ENCODE peak calls at places on chromosomes 5 and 9, in nine cellular contexts. One of them, this sample, is unnamed.

GRCh38 chr9:121912812-121913627 is 180.1 kb downstream of the TTLL11 start:
- DNase-seq in suprapubic skin: no peak
- DNase-seq in GM12878: no peak
- DNase-seq in SK-N-SH: no peak
- DNase-seq in transverse colon: no peak
- DNase-seq in HepG2: no peak
- DNase-seq in upper lobe of left lung: no peak
- DNase-seq in stomach: no peak
- DNase-seq in sigmoid colon: no peak
- DNase-seq in this sample: no peak

GRCh38 chr5:127112347-127112864 is 39.1 kb upstream of the C5orf63 start:
- DNase-seq in sigmoid colon: no peak
- DNase-seq in SK-N-SH: no peak
- DNase-seq in GM12878: no peak
- DNase-seq in upper lobe of left lung: no peak
- DNase-seq in transverse colon: no peak
- DNase-seq in stomach: no peak
- DNase-seq in suprapubic skin: no peak
- DNase-seq in HepG2: no peak
- DNase-seq in this sample: no peak

GRCh38 chr9:95552814-95553546 is 36.2 kb upstream of the PTCH1 start:
- DNase-seq in upper lobe of left lung: no peak
- DNase-seq in HepG2: no peak
- DNase-seq in suprapubic skin: no peak
- DNase-seq in transverse colon: no peak
- DNase-seq in stomach: no peak
- DNase-seq in GM12878: no peak
- DNase-seq in SK-N-SH: no peak
- DNase-seq in sigmoid colon: no peak
- DNase-seq in this sample: no peak

GRCh38 chr5:16656561-16657191 is 39.9 kb upstream of the RETREG1 start:
- DNase-seq in SK-N-SH: no peak
- DNase-seq in stomach: no peak
- DNase-seq in sigmoid colon: no peak
- DNase-seq in upper lobe of left lung: no peak
- DNase-seq in HepG2: no peak
- DNase-seq in transverse colon: no peak
- DNase-seq in GM12878: no peak
- DNase-seq in suprapubic skin: no peak
- DNase-seq in this sample: no peak

GRCh38 chr9:113677057-113677456 is 199.1 kb upstream of the ZNF618 start:
- DNase-seq in HepG2: no peak
- DNase-seq in GM12878: no peak
- DNase-seq in upper lobe of left lung: no peak
- DNase-seq in transverse colon: no peak
- DNase-seq in suprapubic skin: no peak
- DNase-seq in stomach: no peak
- DNase-seq in sigmoid colon: no peak
- DNase-seq in SK-N-SH: no peak
- DNase-seq in this sample: no peak

GRCh38 chr5:132500931-132501628 is 10.5 kb upstream of the IRF1 start:
- DNase-seq in HepG2: peak
- DNase-seq in suprapubic skin: peak
- DNase-seq in stomach: peak
- DNase-seq in sigmoid colon: peak
- DNase-seq in SK-N-SH: peak
- DNase-seq in GM12878: no peak
- DNase-seq in transverse colon: peak
- DNase-seq in upper lobe of left lung: peak
- DNase-seq in this sample: peak

GRCh38 chr9:95574176-95574575 is 57.4 kb upstream of the PTCH1 start:
- DNase-seq in sigmoid colon: no peak
- DNase-seq in GM12878: no peak
- DNase-seq in upper lobe of left lung: no peak
- DNase-seq in suprapubic skin: no peak
- DNase-seq in HepG2: no peak
- DNase-seq in transverse colon: no peak
- DNase-seq in SK-N-SH: no peak
- DNase-seq in stomach: no peak
- DNase-seq in this sample: no peak

GRCh38 chr9:16688814-16689213 is 181.7 kb downstream of the BNC2 start:
- DNase-seq in upper lobe of left lung: no peak
- DNase-seq in SK-N-SH: no peak
- DNase-seq in HepG2: no peak
- DNase-seq in sigmoid colon: no peak
- DNase-seq in stomach: no peak
- DNase-seq in GM12878: no peak
- DNase-seq in transverse colon: no peak
- DNase-seq in suprapubic skin: no peak
- DNase-seq in this sample: no peak

GRCh38 chr5:146428658-146429057 is 18.5 kb upstream of the TCERG1 start:
- DNase-seq in GM12878: no peak
- DNase-seq in transverse colon: peak
- DNase-seq in SK-N-SH: no peak
- DNase-seq in upper lobe of left lung: no peak
- DNase-seq in HepG2: no peak
- DNase-seq in sigmoid colon: no peak
- DNase-seq in suprapubic skin: no peak
- DNase-seq in stomach: no peak
- DNase-seq in this sample: no peak

GRCh38 chr5:178283520-178283919 is 50.9 kb upstream of the PHYKPL start:
- DNase-seq in sigmoid colon: no peak
- DNase-seq in HepG2: peak
- DNase-seq in SK-N-SH: no peak
- DNase-seq in suprapubic skin: no peak
- DNase-seq in stomach: no peak
- DNase-seq in GM12878: no peak
- DNase-seq in upper lobe of left lung: no peak
- DNase-seq in transverse colon: no peak
- DNase-seq in this sample: no peak

GRCh38 chr5:96133337-96134094 is 171.9 kb upstream of the ELL2 start:
- DNase-seq in HepG2: no peak
- DNase-seq in SK-N-SH: no peak
- DNase-seq in sigmoid colon: no peak
- DNase-seq in stomach: no peak
- DNase-seq in suprapubic skin: no peak
- DNase-seq in GM12878: no peak
- DNase-seq in transverse colon: no peak
- DNase-seq in upper lobe of left lung: no peak
- DNase-seq in this sample: no peak

GRCh38 chr5:168362097-168362885 is 70.8 kb downstream of the WWC1 start:
- DNase-seq in sigmoid colon: no peak
- DNase-seq in stomach: peak
- DNase-seq in SK-N-SH: no peak
- DNase-seq in GM12878: no peak
- DNase-seq in suprapubic skin: no peak
- DNase-seq in upper lobe of left lung: no peak
- DNase-seq in HepG2: peak
- DNase-seq in transverse colon: no peak
- DNase-seq in this sample: no peak

GRCh38 chr9:100294341-100294740 is 58.4 kb downstream of the TEX10 start:
- DNase-seq in SK-N-SH: no peak
- DNase-seq in GM12878: no peak
- DNase-seq in stomach: no peak
- DNase-seq in sigmoid colon: no peak
- DNase-seq in suprapubic skin: no peak
- DNase-seq in HepG2: no peak
- DNase-seq in upper lobe of left lung: no peak
- DNase-seq in transverse colon: no peak
- DNase-seq in this sample: no peak

GRCh38 chr9:27247756-27248155 is 49.2 kb downstream of the EQTN start:
- DNase-seq in GM12878: no peak
- DNase-seq in suprapubic skin: no peak
- DNase-seq in stomach: peak
- DNase-seq in HepG2: peak
- DNase-seq in upper lobe of left lung: peak
- DNase-seq in SK-N-SH: peak
- DNase-seq in transverse colon: peak
- DNase-seq in sigmoid colon: no peak
- DNase-seq in this sample: no peak

DNA sequence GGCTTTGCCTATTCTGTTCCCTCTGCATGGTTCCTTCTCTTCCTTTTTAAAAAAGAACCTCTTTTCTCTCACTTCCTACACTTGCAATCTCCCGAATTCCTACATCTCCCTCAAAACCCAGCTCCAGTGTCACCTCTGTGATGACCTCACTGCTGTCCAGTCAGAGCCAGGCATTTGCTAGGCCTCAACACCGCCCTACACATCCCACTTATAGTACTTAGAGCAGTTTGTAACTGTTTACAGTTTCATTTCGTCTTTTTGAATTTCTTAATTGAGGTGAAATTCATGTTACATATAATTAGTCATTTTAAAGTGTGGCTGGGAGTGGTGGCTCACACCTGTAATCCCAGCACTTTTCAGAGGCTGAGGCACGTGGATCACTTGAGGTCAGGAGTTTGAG is 30.8 kb downstream of the CD14 start:
- DNase-seq in upper lobe of left lung: peak
- DNase-seq in HepG2: no peak
- DNase-seq in SK-N-SH: no peak
- DNase-seq in suprapubic skin: no peak
- DNase-seq in transverse colon: no peak
- DNase-seq in stomach: no peak
- DNase-seq in sigmoid colon: no peak
- DNase-seq in GM12878: no peak
- DNase-seq in this sample: no peak
- H3K27ac ChIP-seq in upper lobe of left lung: peak
- H3K27ac ChIP-seq in HepG2: no peak
- H3K27ac ChIP-seq in SK-N-SH: no peak
- H3K27ac ChIP-seq in suprapubic skin: no peak
- H3K27ac ChIP-seq in transverse colon: peak
- H3K27ac ChIP-seq in stomach: no peak
- H3K27ac ChIP-seq in sigmoid colon: no peak
- H3K27ac ChIP-seq in GM12878: no peak
- H3K27ac ChIP-seq in this sample: no peak

GRCh38 chr5:119302916-119303897 is 52.6 kb upstream of the TNFAIP8 start:
- DNase-seq in upper lobe of left lung: no peak
- DNase-seq in HepG2: peak
- DNase-seq in GM12878: no peak
- DNase-seq in SK-N-SH: no peak
- DNase-seq in suprapubic skin: no peak
- DNase-seq in transverse colon: no peak
- DNase-seq in stomach: no peak
- DNase-seq in sigmoid colon: no peak
- DNase-seq in this sample: no peak
- TF ChIP-seq POLR2AphosphoS5 in upper lobe of left lung: no peak
- TF ChIP-seq POLR2AphosphoS5 in HepG2: no peak
- TF ChIP-seq POLR2AphosphoS5 in GM12878: no peak
- TF ChIP-seq POLR2AphosphoS5 in SK-N-SH: peak
- TF ChIP-seq POLR2AphosphoS5 in suprapubic skin: no peak
- TF ChIP-seq POLR2AphosphoS5 in transverse colon: peak
- TF ChIP-seq POLR2AphosphoS5 in stomach: peak
- TF ChIP-seq POLR2AphosphoS5 in sigmoid colon: no peak
- TF ChIP-seq POLR2AphosphoS5 in this sample: no peak

DNA sequence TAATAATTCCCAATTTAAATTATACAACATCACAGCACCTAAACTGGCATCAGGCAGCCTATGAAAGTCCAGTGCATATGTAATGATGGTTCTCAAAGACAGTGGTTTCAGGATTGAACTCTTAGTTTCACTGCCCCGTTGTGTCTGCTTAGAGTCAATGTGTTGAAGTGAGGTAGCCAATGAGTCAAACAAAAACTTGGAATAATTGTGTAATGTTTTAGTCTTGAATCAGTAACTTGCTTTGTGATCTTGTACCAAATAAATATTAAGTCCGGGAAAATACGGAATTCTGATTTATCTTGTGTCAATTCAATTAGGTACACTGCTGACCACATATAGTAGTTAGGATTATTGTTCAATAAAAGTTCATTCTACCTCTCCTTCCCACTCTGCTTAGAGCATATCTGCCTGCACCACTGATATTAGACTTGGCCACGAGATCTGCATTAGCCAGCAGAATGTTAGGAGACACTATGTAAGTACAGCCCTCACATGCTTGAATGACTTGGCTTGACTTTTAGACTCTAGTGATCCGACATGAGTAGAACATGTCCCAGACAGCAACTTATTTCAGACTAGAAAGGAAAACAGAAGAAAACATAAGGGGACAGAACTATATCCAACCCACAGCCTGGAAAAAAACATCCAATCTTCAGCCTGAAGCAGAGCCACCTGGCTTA is 441.5 kb upstream of the PTGER4 start:
- DNase-seq in upper lobe of left lung: no peak
- DNase-seq in HepG2: no peak
- DNase-seq in transverse colon: no peak
- DNase-seq in SK-N-SH: no peak
- DNase-seq in GM12878: no peak
- DNase-seq in sigmoid colon: no peak
- DNase-seq in suprapubic skin: no peak
- DNase-seq in stomach: no peak
- DNase-seq in this sample: no peak
- TF ChIP-seq EP300 in upper lobe of left lung: no peak
- TF ChIP-seq EP300 in HepG2: no peak
- TF ChIP-seq EP300 in transverse colon: no peak
- TF ChIP-seq EP300 in SK-N-SH: no peak
- TF ChIP-seq EP300 in GM12878: no peak
- TF ChIP-seq EP300 in sigmoid colon: no peak
- TF ChIP-seq EP300 in suprapubic skin: no peak
- TF ChIP-seq EP300 in stomach: no peak
- TF ChIP-seq EP300 in this sample: no peak

DNA sequence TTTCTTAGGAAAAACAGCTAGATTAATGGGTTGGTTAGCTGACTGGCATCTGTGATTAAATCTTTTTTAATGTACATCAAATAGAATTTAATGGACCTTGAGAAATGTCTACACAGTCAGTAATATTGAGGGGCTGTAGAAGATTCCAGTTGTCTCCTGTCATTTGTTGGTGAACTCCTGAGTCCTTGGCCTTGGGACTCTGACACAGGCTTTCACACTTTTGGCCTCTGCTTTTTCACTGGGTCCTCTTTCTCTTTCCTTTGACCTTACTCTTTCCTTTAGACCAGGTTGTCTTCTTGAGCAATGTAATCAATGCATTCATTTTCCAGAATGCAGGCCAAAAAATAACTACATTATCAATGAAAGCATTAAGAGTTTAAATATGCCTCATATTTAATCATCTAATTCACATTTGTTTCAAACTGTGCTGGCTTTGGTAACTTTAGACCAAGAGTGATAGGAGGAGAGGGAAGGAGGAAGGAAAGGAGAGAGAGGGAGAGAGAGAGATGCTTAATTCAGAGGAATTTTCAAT is 511.3 kb downstream of the ZNF608 start:
- DNase-seq in GM12878: no peak
- DNase-seq in sigmoid colon: no peak
- DNase-seq in transverse colon: no peak
- DNase-seq in suprapubic skin: no peak
- DNase-seq in HepG2: no peak
- DNase-seq in stomach: no peak
- DNase-seq in upper lobe of left lung: no peak
- DNase-seq in SK-N-SH: no peak
- DNase-seq in this sample: no peak
- H3K27ac ChIP-seq in GM12878: no peak
- H3K27ac ChIP-seq in sigmoid colon: no peak
- H3K27ac ChIP-seq in transverse colon: no peak
- H3K27ac ChIP-seq in suprapubic skin: no peak
- H3K27ac ChIP-seq in HepG2: no peak
- H3K27ac ChIP-seq in stomach: no peak
- H3K27ac ChIP-seq in upper lobe of left lung: no peak
- H3K27ac ChIP-seq in SK-N-SH: no peak
- H3K27ac ChIP-seq in this sample: no peak